ENCODE peak calls at places on chromosomes 3 and 15, in six cellular contexts. One of them, this sample, is unnamed.

GRCh38 chr3:55157736-55158135 is 229.9 kb upstream of the LRTM1 start:
- DNase-seq in CD8-positive, alpha-beta memory T cell: no peak
- DNase-seq in sigmoid colon: no peak
- DNase-seq in mesendoderm: no peak
- DNase-seq in upper lobe of right lung: no peak
- DNase-seq in heart right ventricle: no peak
- DNase-seq in this sample: no peak

GRCh38 chr15:79455361-79455760 is 23.2 kb downstream of the MINAR1 start:
- DNase-seq in CD8-positive, alpha-beta memory T cell: no peak
- DNase-seq in sigmoid colon: no peak
- DNase-seq in mesendoderm: no peak
- DNase-seq in upper lobe of right lung: no peak
- DNase-seq in heart right ventricle: no peak
- DNase-seq in this sample: no peak

GRCh38 chr3:20080956-20081554 is 40.8 kb downstream of the KAT2B start:
- DNase-seq in CD8-positive, alpha-beta memory T cell: no peak
- DNase-seq in sigmoid colon: peak; percentile 66
- DNase-seq in mesendoderm: no peak
- DNase-seq in upper lobe of right lung: peak; percentile 67
- DNase-seq in heart right ventricle: peak; percentile 86
- DNase-seq in this sample: peak; percentile 85

GRCh38 chr3:143207338-143207961 is 87.9 kb downstream of the CHST2 start:
- DNase-seq in CD8-positive, alpha-beta memory T cell: no peak
- DNase-seq in sigmoid colon: no peak
- DNase-seq in mesendoderm: no peak
- DNase-seq in upper lobe of right lung: no peak
- DNase-seq in heart right ventricle: no peak
- DNase-seq in this sample: no peak

GRCh38 chr3:35772364-35773009 is 133.2 kb downstream of the ARPP21 start:
- DNase-seq in CD8-positive, alpha-beta memory T cell: no peak
- DNase-seq in sigmoid colon: no peak
- DNase-seq in mesendoderm: no peak
- DNase-seq in upper lobe of right lung: no peak
- DNase-seq in heart right ventricle: no peak
- DNase-seq in this sample: no peak

GRCh38 chr3:48623851-48624547 is 2.4 kb upstream of the TMEM89 start:
- DNase-seq in CD8-positive, alpha-beta memory T cell: no peak
- DNase-seq in sigmoid colon: no peak
- DNase-seq in mesendoderm: no peak
- DNase-seq in upper lobe of right lung: no peak
- DNase-seq in heart right ventricle: no peak
- DNase-seq in this sample: no peak

GRCh38 chr3:107117922-107118576 is 259.2 kb upstream of the CCDC54 start:
- DNase-seq in CD8-positive, alpha-beta memory T cell: no peak
- DNase-seq in sigmoid colon: no peak
- DNase-seq in mesendoderm: peak; percentile 80
- DNase-seq in upper lobe of right lung: no peak
- DNase-seq in heart right ventricle: peak; percentile 58
- DNase-seq in this sample: no peak

GRCh38 chr3:49276475-49277356 is at the start of gene C3orf62:
- DNase-seq in CD8-positive, alpha-beta memory T cell: peak; percentile 59
- DNase-seq in sigmoid colon: peak; percentile 96
- DNase-seq in mesendoderm: peak; percentile 64
- DNase-seq in upper lobe of right lung: peak; percentile 96
- DNase-seq in heart right ventricle: peak; percentile 96
- DNase-seq in this sample: peak; percentile 95

GRCh38 chr15:23503546-23503945 is 56.5 kb upstream of the GOLGA6L2 start:
- DNase-seq in CD8-positive, alpha-beta memory T cell: peak; percentile 12
- DNase-seq in sigmoid colon: no peak
- DNase-seq in mesendoderm: no peak
- DNase-seq in upper lobe of right lung: no peak
- DNase-seq in heart right ventricle: no peak
- DNase-seq in this sample: no peak

GRCh38 chr3:42473083-42473932 is 29.1 kb upstream of the VIPR1 start:
- DNase-seq in CD8-positive, alpha-beta memory T cell: no peak
- DNase-seq in sigmoid colon: no peak
- DNase-seq in mesendoderm: no peak
- DNase-seq in upper lobe of right lung: peak; percentile 75
- DNase-seq in heart right ventricle: no peak
- DNase-seq in this sample: no peak

GRCh38 chr3:109994853-109995252 is 657.5 kb upstream of the DPPA4 start:
- DNase-seq in CD8-positive, alpha-beta memory T cell: no peak
- DNase-seq in sigmoid colon: no peak
- DNase-seq in mesendoderm: no peak
- DNase-seq in upper lobe of right lung: no peak
- DNase-seq in heart right ventricle: no peak
- DNase-seq in this sample: no peak

GRCh38 chr15:69838338-69838737 is 259.4 kb downstream of the TLE3 start:
- DNase-seq in CD8-positive, alpha-beta memory T cell: no peak
- DNase-seq in sigmoid colon: peak; percentile 13
- DNase-seq in mesendoderm: no peak
- DNase-seq in upper lobe of right lung: no peak
- DNase-seq in heart right ventricle: no peak
- DNase-seq in this sample: no peak

GRCh38 chr3:62558549-62559112 is 185.3 kb upstream of the FEZF2 start:
- DNase-seq in CD8-positive, alpha-beta memory T cell: peak; percentile 2
- DNase-seq in sigmoid colon: no peak
- DNase-seq in mesendoderm: peak; percentile 58
- DNase-seq in upper lobe of right lung: no peak
- DNase-seq in heart right ventricle: no peak
- DNase-seq in this sample: no peak

GRCh38 chr3:138646527-138646926 is 38.0 kb downstream of the FAIM start:
- DNase-seq in CD8-positive, alpha-beta memory T cell: no peak
- DNase-seq in sigmoid colon: no peak
- DNase-seq in mesendoderm: no peak
- DNase-seq in upper lobe of right lung: no peak
- DNase-seq in heart right ventricle: no peak
- DNase-seq in this sample: no peak

DNA sequence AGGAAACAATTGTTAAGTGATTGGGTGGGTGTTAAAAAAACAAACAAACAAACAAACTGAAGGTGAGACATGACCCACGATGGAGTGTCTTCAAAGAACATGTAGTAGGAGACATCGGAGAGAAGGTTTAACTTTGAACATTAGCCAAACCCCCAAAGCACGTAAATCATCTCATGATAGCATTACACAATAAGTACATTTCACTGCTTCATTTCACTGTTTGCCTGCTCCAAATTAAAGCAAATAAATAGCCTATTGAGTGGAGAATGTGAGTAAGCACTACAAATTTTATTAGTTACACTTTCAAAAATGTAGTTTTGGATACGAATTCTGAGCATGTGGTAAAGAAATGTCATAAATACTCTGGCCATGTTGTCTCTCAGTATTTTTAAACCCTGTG is 287.0 kb downstream of the SI start:
- DNase-seq in CD8-positive, alpha-beta memory T cell: no peak
- DNase-seq in sigmoid colon: no peak
- DNase-seq in mesendoderm: no peak
- DNase-seq in upper lobe of right lung: no peak
- DNase-seq in heart right ventricle: no peak
- DNase-seq in this sample: no peak
- H3K27me3 ChIP-seq in CD8-positive, alpha-beta memory T cell: no peaks in the 10 kb centered on the region
- H3K27me3 ChIP-seq in sigmoid colon: no peaks in the 10 kb centered on the region
- H3K27me3 ChIP-seq in mesendoderm: no peaks in the 10 kb centered on the region
- H3K27me3 ChIP-seq in upper lobe of right lung: no peaks in the 10 kb centered on the region
- H3K27me3 ChIP-seq in heart right ventricle: no peaks in the 10 kb centered on the region
- H3K27me3 ChIP-seq in this sample: no peaks in the 10 kb centered on the region

GRCh38 chr3:130844462-130844861 is 49.4 kb upstream of the ATP2C1 start:
- DNase-seq in CD8-positive, alpha-beta memory T cell: no peak
- DNase-seq in sigmoid colon: no peak
- DNase-seq in mesendoderm: no peak
- DNase-seq in upper lobe of right lung: no peak
- DNase-seq in heart right ventricle: no peak
- DNase-seq in this sample: no peak
- H3K4me1 ChIP-seq in CD8-positive, alpha-beta memory T cell: no peaks in the 10 kb centered on the region
- H3K4me1 ChIP-seq in sigmoid colon: peaks cover 19% of the 10 kb centered on the region
- H3K4me1 ChIP-seq in mesendoderm: peaks cover 5% of the 10 kb centered on the region
- H3K4me1 ChIP-seq in upper lobe of right lung: peaks cover 8% of the 10 kb centered on the region
- H3K4me1 ChIP-seq in heart right ventricle: peaks cover 32% of the 10 kb centered on the region
- H3K4me1 ChIP-seq in this sample: peaks cover 4% of the 10 kb centered on the region

DNA sequence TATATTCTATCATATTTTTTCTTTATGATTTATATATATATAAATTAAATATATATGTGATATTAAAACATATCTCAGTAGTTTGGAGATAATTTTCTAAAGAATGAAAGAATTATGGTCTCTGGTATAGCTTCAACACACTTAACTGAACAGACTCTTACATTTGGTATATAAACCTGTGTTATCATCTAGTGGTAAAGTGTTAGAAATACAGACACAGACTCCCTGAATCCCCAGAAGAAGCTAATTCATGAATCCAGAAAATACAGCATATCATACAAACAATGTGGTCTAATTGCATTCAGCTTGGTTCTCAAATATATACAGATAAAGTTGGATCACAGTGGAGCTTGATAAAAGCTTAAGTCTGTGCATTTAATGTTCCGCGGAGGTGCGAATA is 1100.4 kb downstream of the ROBO2 start:
- DNase-seq in CD8-positive, alpha-beta memory T cell: no peak
- DNase-seq in sigmoid colon: no peak
- DNase-seq in mesendoderm: no peak
- DNase-seq in upper lobe of right lung: no peak
- DNase-seq in heart right ventricle: no peak
- DNase-seq in this sample: no peak
- H3K27ac ChIP-seq in CD8-positive, alpha-beta memory T cell: no peak overlapping the region
- H3K27ac ChIP-seq in sigmoid colon: no peak overlapping the region
- H3K27ac ChIP-seq in mesendoderm: no peak overlapping the region
- H3K27ac ChIP-seq in upper lobe of right lung: no peak overlapping the region
- H3K27ac ChIP-seq in heart right ventricle: no peak overlapping the region
- H3K27ac ChIP-seq in this sample: no peak overlapping the region

GRCh38 chr15:89360294-89360971 is 25.8 kb upstream of the POLG start:
- DNase-seq in CD8-positive, alpha-beta memory T cell: no peak
- DNase-seq in sigmoid colon: no peak
- DNase-seq in mesendoderm: peak; percentile 52
- DNase-seq in upper lobe of right lung: no peak
- DNase-seq in heart right ventricle: no peak
- DNase-seq in this sample: no peak
- H3K27me3 ChIP-seq in CD8-positive, alpha-beta memory T cell: peaks cover 75% of the 10 kb centered on the region
- H3K27me3 ChIP-seq in sigmoid colon: peaks cover 59% of the 10 kb centered on the region
- H3K27me3 ChIP-seq in mesendoderm: peaks cover 71% of the 10 kb centered on the region
- H3K27me3 ChIP-seq in upper lobe of right lung: peaks cover 95% of the 10 kb centered on the region
- H3K27me3 ChIP-seq in heart right ventricle: peaks cover 95% of the 10 kb centered on the region
- H3K27me3 ChIP-seq in this sample: peaks cover 91% of the 10 kb centered on the region

This sample was measured in heart left ventricle.